ENCODE peak calls at places on chromosomes 6 and 20, in seven cellular contexts. One of them, this sample, is unnamed.

GRCh38 chr6:45222380-45222779 is 105.8 kb upstream of the RUNX2 start:
- DNase-seq in frontal cortex: no peak
- DNase-seq in NCI-H187: no peak
- DNase-seq in non-pigmented ciliary epithelial cell: no peak
- DNase-seq in thoracic aorta: no peak
- DNase-seq in anterior cingulate cortex: no peak
- DNase-seq in ELF-1: no peak
- DNase-seq in this sample: no peak

GRCh38 chr20:23356203-23356602 is 5.6 kb downstream of the NXT1 start:
- DNase-seq in frontal cortex: no peak
- DNase-seq in NCI-H187: no peak
- DNase-seq in non-pigmented ciliary epithelial cell: no peak
- DNase-seq in thoracic aorta: no peak
- DNase-seq in anterior cingulate cortex: no peak
- DNase-seq in ELF-1: peak
- DNase-seq in this sample: no peak

GRCh38 chr6:111096246-111096645 is 8.9 kb downstream of the SLC16A10 start:
- DNase-seq in frontal cortex: no peak
- DNase-seq in NCI-H187: no peak
- DNase-seq in non-pigmented ciliary epithelial cell: no peak
- DNase-seq in thoracic aorta: no peak
- DNase-seq in anterior cingulate cortex: no peak
- DNase-seq in ELF-1: no peak
- DNase-seq in this sample: no peak

GRCh38 chr6:47922391-47922790 is 140.6 kb downstream of the OPN5 start:
- DNase-seq in frontal cortex: peak
- DNase-seq in NCI-H187: no peak
- DNase-seq in non-pigmented ciliary epithelial cell: no peak
- DNase-seq in thoracic aorta: no peak
- DNase-seq in anterior cingulate cortex: peak
- DNase-seq in ELF-1: peak
- DNase-seq in this sample: no peak

GRCh38 chr6:49556429-49556837 is 6.0 kb downstream of the C6orf141 start:
- DNase-seq in frontal cortex: no peak
- DNase-seq in NCI-H187: no peak
- DNase-seq in non-pigmented ciliary epithelial cell: no peak
- DNase-seq in thoracic aorta: no peak
- DNase-seq in anterior cingulate cortex: no peak
- DNase-seq in ELF-1: peak
- DNase-seq in this sample: no peak

GRCh38 chr20:21729316-21729715 is 23.9 kb downstream of the PAX1 start:
- DNase-seq in frontal cortex: no peak
- DNase-seq in NCI-H187: no peak
- DNase-seq in non-pigmented ciliary epithelial cell: no peak
- DNase-seq in thoracic aorta: no peak
- DNase-seq in anterior cingulate cortex: no peak
- DNase-seq in ELF-1: no peak
- DNase-seq in this sample: no peak

GRCh38 chr6:157184202-157185015 is 138.9 kb downstream of the TMEM242 start:
- DNase-seq in frontal cortex: peak
- DNase-seq in NCI-H187: peak
- DNase-seq in non-pigmented ciliary epithelial cell: peak
- DNase-seq in thoracic aorta: no peak
- DNase-seq in anterior cingulate cortex: peak
- DNase-seq in ELF-1: peak
- DNase-seq in this sample: no peak

GRCh38 chr6:14026831-14027539 is 90.6 kb upstream of the CD83 start:
- DNase-seq in frontal cortex: no peak
- DNase-seq in NCI-H187: no peak
- DNase-seq in non-pigmented ciliary epithelial cell: no peak
- DNase-seq in thoracic aorta: no peak
- DNase-seq in anterior cingulate cortex: peak
- DNase-seq in ELF-1: no peak
- DNase-seq in this sample: no peak

GRCh38 chr6:40900791-40901190 is 138.2 kb downstream of the UNC5CL start:
- DNase-seq in frontal cortex: no peak
- DNase-seq in NCI-H187: no peak
- DNase-seq in non-pigmented ciliary epithelial cell: no peak
- DNase-seq in thoracic aorta: no peak
- DNase-seq in anterior cingulate cortex: no peak
- DNase-seq in ELF-1: no peak
- DNase-seq in this sample: no peak

GRCh38 chr20:45405566-45406259 is 2.4 kb upstream of the DBNDD2 start:
- DNase-seq in frontal cortex: peak
- DNase-seq in NCI-H187: no peak
- DNase-seq in non-pigmented ciliary epithelial cell: no peak
- DNase-seq in thoracic aorta: no peak
- DNase-seq in anterior cingulate cortex: no peak
- DNase-seq in ELF-1: no peak
- DNase-seq in this sample: no peak

GRCh38 chr6:42028234-42029061 is 21.9 kb upstream of the TAF8 start:
- DNase-seq in frontal cortex: no peak
- DNase-seq in NCI-H187: no peak
- DNase-seq in non-pigmented ciliary epithelial cell: no peak
- DNase-seq in thoracic aorta: no peak
- DNase-seq in anterior cingulate cortex: no peak
- DNase-seq in ELF-1: peak
- DNase-seq in this sample: peak

GRCh38 chr20:46034039-46034438 is 5.0 kb downstream of the SLC12A5 start:
- DNase-seq in frontal cortex: no peak
- DNase-seq in NCI-H187: no peak
- DNase-seq in non-pigmented ciliary epithelial cell: no peak
- DNase-seq in thoracic aorta: no peak
- DNase-seq in anterior cingulate cortex: no peak
- DNase-seq in ELF-1: no peak
- DNase-seq in this sample: no peak

GRCh38 chr6:112331306-112331705 is 15.8 kb upstream of the RFPL4B start:
- DNase-seq in frontal cortex: no peak
- DNase-seq in NCI-H187: no peak
- DNase-seq in non-pigmented ciliary epithelial cell: no peak
- DNase-seq in thoracic aorta: no peak
- DNase-seq in anterior cingulate cortex: no peak
- DNase-seq in ELF-1: no peak
- DNase-seq in this sample: no peak

GRCh38 chr6:16420715-16421461 is 182.5 kb downstream of the GMPR start:
- DNase-seq in frontal cortex: no peak
- DNase-seq in NCI-H187: no peak
- DNase-seq in non-pigmented ciliary epithelial cell: peak
- DNase-seq in thoracic aorta: no peak
- DNase-seq in anterior cingulate cortex: no peak
- DNase-seq in ELF-1: no peak
- DNase-seq in this sample: no peak

GRCh38 chr20:528923-529594 is 14.5 kb downstream of the CSNK2A1 start:
- DNase-seq in frontal cortex: no peak
- DNase-seq in NCI-H187: no peak
- DNase-seq in non-pigmented ciliary epithelial cell: peak
- DNase-seq in thoracic aorta: no peak
- DNase-seq in anterior cingulate cortex: no peak
- DNase-seq in ELF-1: no peak
- DNase-seq in this sample: no peak

GRCh38 chr20:18739785-18740184 is 73.8 kb upstream of the SCP2D1 start:
- DNase-seq in frontal cortex: no peak
- DNase-seq in NCI-H187: no peak
- DNase-seq in non-pigmented ciliary epithelial cell: peak
- DNase-seq in thoracic aorta: no peak
- DNase-seq in anterior cingulate cortex: peak
- DNase-seq in ELF-1: no peak
- DNase-seq in this sample: no peak

GRCh38 chr6:2029130-2029794 is 216.1 kb downstream of the GMDS start:
- DNase-seq in frontal cortex: no peak
- DNase-seq in NCI-H187: no peak
- DNase-seq in non-pigmented ciliary epithelial cell: no peak
- DNase-seq in thoracic aorta: no peak
- DNase-seq in anterior cingulate cortex: no peak
- DNase-seq in ELF-1: no peak
- DNase-seq in this sample: no peak

GRCh38 chr20:48826883-48827771 is 672 bp downstream of the PREX1 start:
- DNase-seq in frontal cortex: peak
- DNase-seq in NCI-H187: no peak
- DNase-seq in non-pigmented ciliary epithelial cell: no peak
- DNase-seq in thoracic aorta: no peak
- DNase-seq in anterior cingulate cortex: peak
- DNase-seq in ELF-1: peak
- DNase-seq in this sample: no peak

GRCh38 chr6:89789980-89790379 is 29.6 kb downstream of the MDN1 start:
- DNase-seq in frontal cortex: no peak
- DNase-seq in NCI-H187: no peak
- DNase-seq in non-pigmented ciliary epithelial cell: no peak
- DNase-seq in thoracic aorta: no peak
- DNase-seq in anterior cingulate cortex: no peak
- DNase-seq in ELF-1: no peak
- DNase-seq in this sample: no peak

GRCh38 chr20:63645218-63645617 is 8.0 kb downstream of the STMN3 start:
- DNase-seq in frontal cortex: no peak
- DNase-seq in NCI-H187: no peak
- DNase-seq in non-pigmented ciliary epithelial cell: no peak
- DNase-seq in thoracic aorta: no peak
- DNase-seq in anterior cingulate cortex: no peak
- DNase-seq in ELF-1: no peak
- DNase-seq in this sample: no peak

GRCh38 chr6:159633196-159633595 is 59.8 kb downstream of the SOD2 start:
- DNase-seq in frontal cortex: no peak
- DNase-seq in NCI-H187: no peak
- DNase-seq in non-pigmented ciliary epithelial cell: no peak
- DNase-seq in thoracic aorta: no peak
- DNase-seq in anterior cingulate cortex: no peak
- DNase-seq in ELF-1: no peak
- DNase-seq in this sample: no peak

GRCh38 chr20:24149881-24150307 is 161.3 kb upstream of the GGTLC1 start:
- DNase-seq in frontal cortex: no peak
- DNase-seq in NCI-H187: no peak
- DNase-seq in non-pigmented ciliary epithelial cell: no peak
- DNase-seq in thoracic aorta: no peak
- DNase-seq in anterior cingulate cortex: no peak
- DNase-seq in ELF-1: peak
- DNase-seq in this sample: no peak

GRCh38 chr6:3119040-3119723 is 671 bp downstream of the BPHL start:
- DNase-seq in frontal cortex: no peak
- DNase-seq in NCI-H187: no peak
- DNase-seq in non-pigmented ciliary epithelial cell: no peak
- DNase-seq in thoracic aorta: no peak
- DNase-seq in anterior cingulate cortex: no peak
- DNase-seq in ELF-1: no peak
- DNase-seq in this sample: no peak

GRCh38 chr6:36967301-36967700 is 12.8 kb downstream of the PI16 start:
- DNase-seq in frontal cortex: no peak
- DNase-seq in NCI-H187: no peak
- DNase-seq in non-pigmented ciliary epithelial cell: no peak
- DNase-seq in thoracic aorta: no peak
- DNase-seq in anterior cingulate cortex: no peak
- DNase-seq in ELF-1: no peak
- DNase-seq in this sample: no peak

GRCh38 chr6:19311786-19312185 is 525.4 kb upstream of the ID4 start:
- DNase-seq in frontal cortex: no peak
- DNase-seq in NCI-H187: peak
- DNase-seq in non-pigmented ciliary epithelial cell: no peak
- DNase-seq in thoracic aorta: no peak
- DNase-seq in anterior cingulate cortex: no peak
- DNase-seq in ELF-1: no peak
- DNase-seq in this sample: no peak

GRCh38 chr6:160386869-160387518 is 38.8 kb downstream of the SLC22A3 start:
- DNase-seq in frontal cortex: no peak
- DNase-seq in NCI-H187: no peak
- DNase-seq in non-pigmented ciliary epithelial cell: no peak
- DNase-seq in thoracic aorta: no peak
- DNase-seq in anterior cingulate cortex: no peak
- DNase-seq in ELF-1: no peak
- DNase-seq in this sample: no peak

GRCh38 chr6:142112451-142113061 is 20.2 kb upstream of the GJE1 start:
- DNase-seq in frontal cortex: peak
- DNase-seq in NCI-H187: peak
- DNase-seq in non-pigmented ciliary epithelial cell: peak
- DNase-seq in thoracic aorta: no peak
- DNase-seq in anterior cingulate cortex: peak
- DNase-seq in ELF-1: peak
- DNase-seq in this sample: no peak

GRCh38 chr6:158040804-158041347 is 59.2 kb downstream of the SYNJ2 start:
- DNase-seq in frontal cortex: no peak
- DNase-seq in NCI-H187: no peak
- DNase-seq in non-pigmented ciliary epithelial cell: no peak
- DNase-seq in thoracic aorta: no peak
- DNase-seq in anterior cingulate cortex: no peak
- DNase-seq in ELF-1: no peak
- DNase-seq in this sample: peak

GRCh38 chr6:135212935-135213334 is 31.8 kb downstream of the MYB start:
- DNase-seq in frontal cortex: no peak
- DNase-seq in NCI-H187: no peak
- DNase-seq in non-pigmented ciliary epithelial cell: peak
- DNase-seq in thoracic aorta: no peak
- DNase-seq in anterior cingulate cortex: no peak
- DNase-seq in ELF-1: no peak
- DNase-seq in this sample: no peak

This sample was measured in cardiac septum.